ENCODE peak calls at places on chromosomes 3 and 15, in eight cellular contexts. One of them, this sample, is unnamed.
A peak's percentile ranks its signal among the peaks of the same experiment; 100 is the strongest.

GRCh38 chr3:142210608-142211007 is 14.8 kb downstream of the GK5 start:
- DNase-seq in bronchial epithelial cell: no peak
- DNase-seq in NCI-H1092 treated with DMSO at 0.1 percent for 48 hours: no peak
- DNase-seq in stimulated activated CD4-positive, alpha-beta T cell treated with anti-CD3 and anti-CD28 coated beads, Interleukin-1b, Interleukin-23, amount 100 ng/mL, for 1 hour: no peak
- DNase-seq in HFFc6: peak; percentile 17
- DNase-seq in renal cortical epithelial cell: no peak
- DNase-seq in dorsolateral prefrontal cortex: no peak
- DNase-seq in effector CD4-positive, alpha-beta T cell: no peak
- DNase-seq in this sample: no peak

GRCh38 chr3:97510795-97511194 is 253.8 kb upstream of the ARL6 start:
- DNase-seq in NCI-H1092 treated with DMSO at 0.1 percent for 48 hours: no peak
- DNase-seq in bronchial epithelial cell: no peak
- DNase-seq in effector CD4-positive, alpha-beta T cell: no peak
- DNase-seq in HFFc6: no peak
- DNase-seq in stimulated activated CD4-positive, alpha-beta T cell treated with anti-CD3 and anti-CD28 coated beads, Interleukin-1b, Interleukin-23, amount 100 ng/mL, for 1 hour: no peak
- DNase-seq in renal cortical epithelial cell: no peak
- DNase-seq in dorsolateral prefrontal cortex: no peak
- DNase-seq in this sample: no peak

GRCh38 chr15:69876030-69876429 is 221.7 kb downstream of the TLE3 start:
- DNase-seq in NCI-H1092 treated with DMSO at 0.1 percent for 48 hours: no peak
- DNase-seq in effector CD4-positive, alpha-beta T cell: no peak
- DNase-seq in stimulated activated CD4-positive, alpha-beta T cell treated with anti-CD3 and anti-CD28 coated beads, Interleukin-1b, Interleukin-23, amount 100 ng/mL, for 1 hour: no peak
- DNase-seq in bronchial epithelial cell: no peak
- DNase-seq in HFFc6: no peak
- DNase-seq in dorsolateral prefrontal cortex: no peak
- DNase-seq in renal cortical epithelial cell: no peak
- DNase-seq in this sample: no peak

GRCh38 chr15:80654299-80654698 is 40.8 kb upstream of the ABHD17C start:
- DNase-seq in HFFc6: no peak
- DNase-seq in bronchial epithelial cell: no peak
- DNase-seq in effector CD4-positive, alpha-beta T cell: no peak
- DNase-seq in renal cortical epithelial cell: no peak
- DNase-seq in stimulated activated CD4-positive, alpha-beta T cell treated with anti-CD3 and anti-CD28 coated beads, Interleukin-1b, Interleukin-23, amount 100 ng/mL, for 1 hour: no peak
- DNase-seq in dorsolateral prefrontal cortex: no peak
- DNase-seq in NCI-H1092 treated with DMSO at 0.1 percent for 48 hours: no peak
- DNase-seq in this sample: no peak

GRCh38 chr3:121834079-121834730 is 655 bp downstream of the IQCB1 start:
- DNase-seq in bronchial epithelial cell: peak; percentile 41
- DNase-seq in dorsolateral prefrontal cortex: no peak
- DNase-seq in renal cortical epithelial cell: peak; percentile 35
- DNase-seq in NCI-H1092 treated with DMSO at 0.1 percent for 48 hours: peak; percentile 49
- DNase-seq in effector CD4-positive, alpha-beta T cell: no peak
- DNase-seq in stimulated activated CD4-positive, alpha-beta T cell treated with anti-CD3 and anti-CD28 coated beads, Interleukin-1b, Interleukin-23, amount 100 ng/mL, for 1 hour: no peak
- DNase-seq in HFFc6: no peak
- DNase-seq in this sample: no peak

GRCh38 chr3:59150039-59150438 is 100.2 kb upstream of the CFAP20DC start:
- DNase-seq in bronchial epithelial cell: peak; percentile 3
- DNase-seq in HFFc6: no peak
- DNase-seq in dorsolateral prefrontal cortex: no peak
- DNase-seq in NCI-H1092 treated with DMSO at 0.1 percent for 48 hours: no peak
- DNase-seq in renal cortical epithelial cell: no peak
- DNase-seq in stimulated activated CD4-positive, alpha-beta T cell treated with anti-CD3 and anti-CD28 coated beads, Interleukin-1b, Interleukin-23, amount 100 ng/mL, for 1 hour: no peak
- DNase-seq in effector CD4-positive, alpha-beta T cell: no peak
- DNase-seq in this sample: no peak

GRCh38 chr15:98649621-98649995 is 1.3 kb downstream of the IGF1R start:
- DNase-seq in effector CD4-positive, alpha-beta T cell: peak; percentile 19
- DNase-seq in bronchial epithelial cell: no peak
- DNase-seq in stimulated activated CD4-positive, alpha-beta T cell treated with anti-CD3 and anti-CD28 coated beads, Interleukin-1b, Interleukin-23, amount 100 ng/mL, for 1 hour: peak; percentile 17
- DNase-seq in renal cortical epithelial cell: no peak
- DNase-seq in NCI-H1092 treated with DMSO at 0.1 percent for 48 hours: no peak
- DNase-seq in HFFc6: no peak
- DNase-seq in dorsolateral prefrontal cortex: peak; percentile 60
- DNase-seq in this sample: no peak

GRCh38 chr15:97930230-97930629 is 30.3 kb upstream of the ARRDC4 start:
- DNase-seq in NCI-H1092 treated with DMSO at 0.1 percent for 48 hours: no peak
- DNase-seq in renal cortical epithelial cell: no peak
- DNase-seq in stimulated activated CD4-positive, alpha-beta T cell treated with anti-CD3 and anti-CD28 coated beads, Interleukin-1b, Interleukin-23, amount 100 ng/mL, for 1 hour: no peak
- DNase-seq in dorsolateral prefrontal cortex: no peak
- DNase-seq in HFFc6: no peak
- DNase-seq in bronchial epithelial cell: no peak
- DNase-seq in effector CD4-positive, alpha-beta T cell: no peak
- DNase-seq in this sample: no peak

GRCh38 chr15:53833134-53833624 is 73.7 kb upstream of the WDR72 start:
- DNase-seq in dorsolateral prefrontal cortex: no peak
- DNase-seq in NCI-H1092 treated with DMSO at 0.1 percent for 48 hours: peak; percentile 68
- DNase-seq in bronchial epithelial cell: no peak
- DNase-seq in stimulated activated CD4-positive, alpha-beta T cell treated with anti-CD3 and anti-CD28 coated beads, Interleukin-1b, Interleukin-23, amount 100 ng/mL, for 1 hour: no peak
- DNase-seq in effector CD4-positive, alpha-beta T cell: no peak
- DNase-seq in HFFc6: peak; percentile 3
- DNase-seq in renal cortical epithelial cell: peak; percentile 86
- DNase-seq in this sample: no peak

GRCh38 chr15:56538901-56539545 is 74.1 kb upstream of the MNS1 start:
- DNase-seq in effector CD4-positive, alpha-beta T cell: no peak
- DNase-seq in stimulated activated CD4-positive, alpha-beta T cell treated with anti-CD3 and anti-CD28 coated beads, Interleukin-1b, Interleukin-23, amount 100 ng/mL, for 1 hour: no peak
- DNase-seq in dorsolateral prefrontal cortex: no peak
- DNase-seq in bronchial epithelial cell: no peak
- DNase-seq in NCI-H1092 treated with DMSO at 0.1 percent for 48 hours: no peak
- DNase-seq in HFFc6: no peak
- DNase-seq in renal cortical epithelial cell: no peak
- DNase-seq in this sample: no peak

GRCh38 chr3:55169608-55170010 is 241.8 kb upstream of the LRTM1 start:
- DNase-seq in NCI-H1092 treated with DMSO at 0.1 percent for 48 hours: no peak
- DNase-seq in dorsolateral prefrontal cortex: no peak
- DNase-seq in stimulated activated CD4-positive, alpha-beta T cell treated with anti-CD3 and anti-CD28 coated beads, Interleukin-1b, Interleukin-23, amount 100 ng/mL, for 1 hour: no peak
- DNase-seq in HFFc6: peak; percentile 99
- DNase-seq in renal cortical epithelial cell: peak; percentile 71
- DNase-seq in effector CD4-positive, alpha-beta T cell: no peak
- DNase-seq in bronchial epithelial cell: no peak
- DNase-seq in this sample: no peak

GRCh38 chr3:29286841-29287240 is 6.0 kb downstream of the RBMS3 start:
- DNase-seq in bronchial epithelial cell: peak; percentile 38
- DNase-seq in effector CD4-positive, alpha-beta T cell: no peak
- DNase-seq in HFFc6: peak; percentile 31
- DNase-seq in dorsolateral prefrontal cortex: no peak
- DNase-seq in NCI-H1092 treated with DMSO at 0.1 percent for 48 hours: no peak
- DNase-seq in stimulated activated CD4-positive, alpha-beta T cell treated with anti-CD3 and anti-CD28 coated beads, Interleukin-1b, Interleukin-23, amount 100 ng/mL, for 1 hour: no peak
- DNase-seq in renal cortical epithelial cell: no peak
- DNase-seq in this sample: no peak

GRCh38 chr15:65521355-65521754 is 3.9 kb upstream of the DPP8 start:
- DNase-seq in NCI-H1092 treated with DMSO at 0.1 percent for 48 hours: no peak
- DNase-seq in bronchial epithelial cell: no peak
- DNase-seq in renal cortical epithelial cell: no peak
- DNase-seq in dorsolateral prefrontal cortex: no peak
- DNase-seq in effector CD4-positive, alpha-beta T cell: no peak
- DNase-seq in HFFc6: no peak
- DNase-seq in stimulated activated CD4-positive, alpha-beta T cell treated with anti-CD3 and anti-CD28 coated beads, Interleukin-1b, Interleukin-23, amount 100 ng/mL, for 1 hour: no peak
- DNase-seq in this sample: no peak

GRCh38 chr3:141373768-141374526 is 5.6 kb downstream of the ZBTB38 start:
- DNase-seq in effector CD4-positive, alpha-beta T cell: no peak
- DNase-seq in NCI-H1092 treated with DMSO at 0.1 percent for 48 hours: no peak
- DNase-seq in stimulated activated CD4-positive, alpha-beta T cell treated with anti-CD3 and anti-CD28 coated beads, Interleukin-1b, Interleukin-23, amount 100 ng/mL, for 1 hour: no peak
- DNase-seq in HFFc6: peak; percentile 66
- DNase-seq in dorsolateral prefrontal cortex: no peak
- DNase-seq in renal cortical epithelial cell: peak; percentile 56
- DNase-seq in bronchial epithelial cell: no peak
- DNase-seq in this sample: no peak

GRCh38 chr3:197003461-197004385 is 25.9 kb downstream of the MELTF start:
- DNase-seq in NCI-H1092 treated with DMSO at 0.1 percent for 48 hours: peak; percentile 27
- DNase-seq in renal cortical epithelial cell: no peak
- DNase-seq in dorsolateral prefrontal cortex: peak; percentile 51
- DNase-seq in HFFc6: no peak
- DNase-seq in stimulated activated CD4-positive, alpha-beta T cell treated with anti-CD3 and anti-CD28 coated beads, Interleukin-1b, Interleukin-23, amount 100 ng/mL, for 1 hour: no peak
- DNase-seq in effector CD4-positive, alpha-beta T cell: no peak
- DNase-seq in bronchial epithelial cell: no peak
- DNase-seq in this sample: no peak

GRCh38 chr15:76149291-76149910 is 89.6 kb downstream of the TMEM266 start:
- DNase-seq in renal cortical epithelial cell: no peak
- DNase-seq in stimulated activated CD4-positive, alpha-beta T cell treated with anti-CD3 and anti-CD28 coated beads, Interleukin-1b, Interleukin-23, amount 100 ng/mL, for 1 hour: no peak
- DNase-seq in NCI-H1092 treated with DMSO at 0.1 percent for 48 hours: no peak
- DNase-seq in bronchial epithelial cell: no peak
- DNase-seq in effector CD4-positive, alpha-beta T cell: no peak
- DNase-seq in dorsolateral prefrontal cortex: no peak
- DNase-seq in HFFc6: peak; percentile 10
- DNase-seq in this sample: no peak

GRCh38 chr3:81490541-81491288 is 270.7 kb downstream of the GBE1 start:
- DNase-seq in dorsolateral prefrontal cortex: peak; percentile 43
- DNase-seq in stimulated activated CD4-positive, alpha-beta T cell treated with anti-CD3 and anti-CD28 coated beads, Interleukin-1b, Interleukin-23, amount 100 ng/mL, for 1 hour: peak; percentile 54
- DNase-seq in NCI-H1092 treated with DMSO at 0.1 percent for 48 hours: peak; percentile 67
- DNase-seq in effector CD4-positive, alpha-beta T cell: peak; percentile 64
- DNase-seq in renal cortical epithelial cell: peak; percentile 75
- DNase-seq in bronchial epithelial cell: peak; percentile 77
- DNase-seq in HFFc6: peak; percentile 79
- DNase-seq in this sample: peak; percentile 65

GRCh38 chr3:66531256-66531655 is 30.4 kb upstream of the LRIG1 start:
- DNase-seq in NCI-H1092 treated with DMSO at 0.1 percent for 48 hours: no peak
- DNase-seq in effector CD4-positive, alpha-beta T cell: no peak
- DNase-seq in renal cortical epithelial cell: no peak
- DNase-seq in stimulated activated CD4-positive, alpha-beta T cell treated with anti-CD3 and anti-CD28 coated beads, Interleukin-1b, Interleukin-23, amount 100 ng/mL, for 1 hour: no peak
- DNase-seq in bronchial epithelial cell: no peak
- DNase-seq in HFFc6: no peak
- DNase-seq in dorsolateral prefrontal cortex: no peak
- DNase-seq in this sample: no peak

GRCh38 chr3:186193534-186194450 is 84.9 kb upstream of the ETV5 start:
- DNase-seq in bronchial epithelial cell: no peak
- DNase-seq in stimulated activated CD4-positive, alpha-beta T cell treated with anti-CD3 and anti-CD28 coated beads, Interleukin-1b, Interleukin-23, amount 100 ng/mL, for 1 hour: no peak
- DNase-seq in NCI-H1092 treated with DMSO at 0.1 percent for 48 hours: no peak
- DNase-seq in dorsolateral prefrontal cortex: no peak
- DNase-seq in renal cortical epithelial cell: no peak
- DNase-seq in effector CD4-positive, alpha-beta T cell: no peak
- DNase-seq in HFFc6: no peak
- DNase-seq in this sample: peak; percentile 12

GRCh38 chr15:99104788-99105515 is at the start of gene SYNM:
- DNase-seq in dorsolateral prefrontal cortex: peak; percentile 90
- DNase-seq in effector CD4-positive, alpha-beta T cell: no peak
- DNase-seq in bronchial epithelial cell: peak; percentile 25
- DNase-seq in HFFc6: peak; percentile 37
- DNase-seq in stimulated activated CD4-positive, alpha-beta T cell treated with anti-CD3 and anti-CD28 coated beads, Interleukin-1b, Interleukin-23, amount 100 ng/mL, for 1 hour: no peak
- DNase-seq in renal cortical epithelial cell: peak; percentile 28
- DNase-seq in NCI-H1092 treated with DMSO at 0.1 percent for 48 hours: peak; percentile 67
- DNase-seq in this sample: peak; percentile 77

GRCh38 chr15:57312323-57313133 is 63.8 kb upstream of the CGNL1 start:
- DNase-seq in effector CD4-positive, alpha-beta T cell: no peak
- DNase-seq in NCI-H1092 treated with DMSO at 0.1 percent for 48 hours: no peak
- DNase-seq in dorsolateral prefrontal cortex: no peak
- DNase-seq in renal cortical epithelial cell: peak; percentile 21
- DNase-seq in HFFc6: no peak
- DNase-seq in stimulated activated CD4-positive, alpha-beta T cell treated with anti-CD3 and anti-CD28 coated beads, Interleukin-1b, Interleukin-23, amount 100 ng/mL, for 1 hour: no peak
- DNase-seq in bronchial epithelial cell: no peak
- DNase-seq in this sample: no peak

GRCh38 chr3:72259755-72260589 is 475.0 kb upstream of the PROK2 start:
- DNase-seq in effector CD4-positive, alpha-beta T cell: no peak
- DNase-seq in stimulated activated CD4-positive, alpha-beta T cell treated with anti-CD3 and anti-CD28 coated beads, Interleukin-1b, Interleukin-23, amount 100 ng/mL, for 1 hour: no peak
- DNase-seq in HFFc6: no peak
- DNase-seq in renal cortical epithelial cell: no peak
- DNase-seq in NCI-H1092 treated with DMSO at 0.1 percent for 48 hours: no peak
- DNase-seq in dorsolateral prefrontal cortex: no peak
- DNase-seq in bronchial epithelial cell: no peak
- DNase-seq in this sample: no peak

GRCh38 chr15:75840659-75841058 is 2.6 kb upstream of the UBE2Q2 start:
- DNase-seq in bronchial epithelial cell: no peak
- DNase-seq in HFFc6: peak; percentile 53
- DNase-seq in renal cortical epithelial cell: peak; percentile 53
- DNase-seq in dorsolateral prefrontal cortex: no peak
- DNase-seq in stimulated activated CD4-positive, alpha-beta T cell treated with anti-CD3 and anti-CD28 coated beads, Interleukin-1b, Interleukin-23, amount 100 ng/mL, for 1 hour: no peak
- DNase-seq in NCI-H1092 treated with DMSO at 0.1 percent for 48 hours: no peak
- DNase-seq in effector CD4-positive, alpha-beta T cell: no peak
- DNase-seq in this sample: no peak

GRCh38 chr3:194537732-194538247 is 51.0 kb upstream of the ATP13A3 start:
- DNase-seq in dorsolateral prefrontal cortex: no peak
- DNase-seq in bronchial epithelial cell: peak; percentile 58
- DNase-seq in stimulated activated CD4-positive, alpha-beta T cell treated with anti-CD3 and anti-CD28 coated beads, Interleukin-1b, Interleukin-23, amount 100 ng/mL, for 1 hour: no peak
- DNase-seq in HFFc6: peak; percentile 67
- DNase-seq in renal cortical epithelial cell: peak; percentile 94
- DNase-seq in NCI-H1092 treated with DMSO at 0.1 percent for 48 hours: peak; percentile 63
- DNase-seq in effector CD4-positive, alpha-beta T cell: no peak
- DNase-seq in this sample: no peak

GRCh38 chr3:36843065-36844051 is 79.0 kb upstream of the DCLK3 start:
- DNase-seq in bronchial epithelial cell: peak; percentile 49
- DNase-seq in stimulated activated CD4-positive, alpha-beta T cell treated with anti-CD3 and anti-CD28 coated beads, Interleukin-1b, Interleukin-23, amount 100 ng/mL, for 1 hour: peak; percentile 22
- DNase-seq in NCI-H1092 treated with DMSO at 0.1 percent for 48 hours: peak; percentile 1
- DNase-seq in effector CD4-positive, alpha-beta T cell: peak; percentile 21
- DNase-seq in HFFc6: peak; percentile 20
- DNase-seq in dorsolateral prefrontal cortex: no peak
- DNase-seq in renal cortical epithelial cell: peak; percentile 14
- DNase-seq in this sample: no peak

GRCh38 chr3:105656607-105657504 is 212.0 kb downstream of the CBLB start:
- DNase-seq in stimulated activated CD4-positive, alpha-beta T cell treated with anti-CD3 and anti-CD28 coated beads, Interleukin-1b, Interleukin-23, amount 100 ng/mL, for 1 hour: no peak
- DNase-seq in renal cortical epithelial cell: no peak
- DNase-seq in HFFc6: peak; percentile 45
- DNase-seq in NCI-H1092 treated with DMSO at 0.1 percent for 48 hours: no peak
- DNase-seq in dorsolateral prefrontal cortex: no peak
- DNase-seq in bronchial epithelial cell: no peak
- DNase-seq in effector CD4-positive, alpha-beta T cell: no peak
- DNase-seq in this sample: no peak

GRCh38 chr3:172771672-172772071 is 21.1 kb downstream of the ECT2 start:
- DNase-seq in bronchial epithelial cell: no peak
- DNase-seq in stimulated activated CD4-positive, alpha-beta T cell treated with anti-CD3 and anti-CD28 coated beads, Interleukin-1b, Interleukin-23, amount 100 ng/mL, for 1 hour: no peak
- DNase-seq in dorsolateral prefrontal cortex: no peak
- DNase-seq in NCI-H1092 treated with DMSO at 0.1 percent for 48 hours: no peak
- DNase-seq in HFFc6: no peak
- DNase-seq in effector CD4-positive, alpha-beta T cell: no peak
- DNase-seq in renal cortical epithelial cell: no peak
- DNase-seq in this sample: no peak

GRCh38 chr3:30578479-30578878 is 27.9 kb upstream of the TGFBR2 start:
- DNase-seq in renal cortical epithelial cell: peak; percentile 100
- DNase-seq in bronchial epithelial cell: peak; percentile 60
- DNase-seq in effector CD4-positive, alpha-beta T cell: no peak
- DNase-seq in HFFc6: peak; percentile 91
- DNase-seq in NCI-H1092 treated with DMSO at 0.1 percent for 48 hours: no peak
- DNase-seq in stimulated activated CD4-positive, alpha-beta T cell treated with anti-CD3 and anti-CD28 coated beads, Interleukin-1b, Interleukin-23, amount 100 ng/mL, for 1 hour: no peak
- DNase-seq in dorsolateral prefrontal cortex: no peak
- DNase-seq in this sample: no peak

GRCh38 chr15:69824075-69824876 is 273.4 kb downstream of the TLE3 start:
- DNase-seq in dorsolateral prefrontal cortex: no peak
- DNase-seq in NCI-H1092 treated with DMSO at 0.1 percent for 48 hours: no peak
- DNase-seq in HFFc6: no peak
- DNase-seq in stimulated activated CD4-positive, alpha-beta T cell treated with anti-CD3 and anti-CD28 coated beads, Interleukin-1b, Interleukin-23, amount 100 ng/mL, for 1 hour: no peak
- DNase-seq in renal cortical epithelial cell: peak; percentile 46
- DNase-seq in effector CD4-positive, alpha-beta T cell: no peak
- DNase-seq in bronchial epithelial cell: no peak
- DNase-seq in this sample: no peak

GRCh38 chr3:104273046-104273649 is 1093.6 kb upstream of the ALCAM start:
- DNase-seq in bronchial epithelial cell: peak; percentile 44
- DNase-seq in HFFc6: peak; percentile 39
- DNase-seq in renal cortical epithelial cell: peak; percentile 45
- DNase-seq in dorsolateral prefrontal cortex: no peak
- DNase-seq in stimulated activated CD4-positive, alpha-beta T cell treated with anti-CD3 and anti-CD28 coated beads, Interleukin-1b, Interleukin-23, amount 100 ng/mL, for 1 hour: no peak
- DNase-seq in effector CD4-positive, alpha-beta T cell: no peak
- DNase-seq in NCI-H1092 treated with DMSO at 0.1 percent for 48 hours: no peak
- DNase-seq in this sample: no peak

GRCh38 chr3:156626104-156626503 is 48.3 kb upstream of the TIPARP start:
- DNase-seq in HFFc6: no peak
- DNase-seq in bronchial epithelial cell: peak; percentile 90
- DNase-seq in stimulated activated CD4-positive, alpha-beta T cell treated with anti-CD3 and anti-CD28 coated beads, Interleukin-1b, Interleukin-23, amount 100 ng/mL, for 1 hour: no peak
- DNase-seq in renal cortical epithelial cell: peak; percentile 93
- DNase-seq in NCI-H1092 treated with DMSO at 0.1 percent for 48 hours: no peak
- DNase-seq in dorsolateral prefrontal cortex: no peak
- DNase-seq in effector CD4-positive, alpha-beta T cell: no peak
- DNase-seq in this sample: no peak

GRCh38 chr15:90004252-90004651 is 3.1 kb downstream of the ZNF710 start:
- DNase-seq in NCI-H1092 treated with DMSO at 0.1 percent for 48 hours: no peak
- DNase-seq in HFFc6: peak; percentile 18
- DNase-seq in renal cortical epithelial cell: no peak
- DNase-seq in bronchial epithelial cell: no peak
- DNase-seq in stimulated activated CD4-positive, alpha-beta T cell treated with anti-CD3 and anti-CD28 coated beads, Interleukin-1b, Interleukin-23, amount 100 ng/mL, for 1 hour: no peak
- DNase-seq in effector CD4-positive, alpha-beta T cell: no peak
- DNase-seq in dorsolateral prefrontal cortex: no peak
- DNase-seq in this sample: no peak

GRCh38 chr3:46498916-46499519 is 1.2 kb downstream of the RTP3 start:
- DNase-seq in effector CD4-positive, alpha-beta T cell: no peak
- DNase-seq in dorsolateral prefrontal cortex: no peak
- DNase-seq in renal cortical epithelial cell: no peak
- DNase-seq in bronchial epithelial cell: no peak
- DNase-seq in HFFc6: no peak
- DNase-seq in stimulated activated CD4-positive, alpha-beta T cell treated with anti-CD3 and anti-CD28 coated beads, Interleukin-1b, Interleukin-23, amount 100 ng/mL, for 1 hour: no peak
- DNase-seq in NCI-H1092 treated with DMSO at 0.1 percent for 48 hours: no peak
- DNase-seq in this sample: no peak

GRCh38 chr3:147977001-147977400 is 567.8 kb downstream of the ZIC1 start:
- DNase-seq in renal cortical epithelial cell: no peak
- DNase-seq in bronchial epithelial cell: no peak
- DNase-seq in dorsolateral prefrontal cortex: no peak
- DNase-seq in effector CD4-positive, alpha-beta T cell: no peak
- DNase-seq in NCI-H1092 treated with DMSO at 0.1 percent for 48 hours: no peak
- DNase-seq in stimulated activated CD4-positive, alpha-beta T cell treated with anti-CD3 and anti-CD28 coated beads, Interleukin-1b, Interleukin-23, amount 100 ng/mL, for 1 hour: no peak
- DNase-seq in HFFc6: no peak
- DNase-seq in this sample: no peak